ENCODE peak calls at places on chromosomes 7 and 10, in eight cellular contexts. E, P, T, I, M, U, G and N are unnamed samples.

GRCh38 chr7:78438433-78438832 is 639.9 kb downstream of the PHTF2 start:
- DNase-seq in E (no peak), P (no peak), T (no peak), I (no peak), M (no peak), U (no peak), G (no peak), N (no peak)

GRCh38 chr10:113947138-113948011 is 92.9 kb downstream of the NHLRC2 start:
- DNase-seq in E (no peak), P (no peak), T (no peak), I (no peak), M (peak), U (no peak), G (no peak), N (no peak)

GRCh38 chr7:23020742-23021401 is 6.9 kb upstream of the HYCC1 start:
- DNase-seq in E (peak), P (peak), T (no peak), I (peak), M (peak), U (peak), G (no peak), N (no peak)

GRCh38 chr7:143374556-143374955 is 6.6 kb upstream of the ZYX start:
- DNase-seq in E (no peak), P (no peak), T (no peak), I (no peak), M (no peak), U (no peak), G (peak), N (no peak)

GRCh38 chr7:95933618-95934017 is 161.3 kb downstream of the DYNC1I1 start:
- DNase-seq in E (no peak), P (no peak), T (no peak), I (no peak), M (no peak), U (no peak), G (no peak), N (no peak)

GRCh38 chr7:77265666-77266065 is 66.0 kb upstream of the FGL2 start:
- DNase-seq in E (no peak), P (no peak), T (no peak), I (no peak), M (no peak), U (no peak), G (no peak), N (no peak)

GRCh38 chr7:47635091-47636090 is 53.5 kb upstream of the TNS3 start:
- DNase-seq in E (no peak), P (peak), T (no peak), I (no peak), M (peak), U (peak), G (peak), N (no peak)

GRCh38 chr10:68625316-68625921 is 65.3 kb downstream of the TET1 start:
- DNase-seq in E (no peak), P (no peak), T (no peak), I (no peak), M (no peak), U (no peak), G (no peak), N (peak)

GRCh38 chr10:91349381-91349780 is 60.8 kb upstream of the HECTD2 start:
- DNase-seq in E (peak), P (no peak), T (no peak), I (no peak), M (peak), U (no peak), G (no peak), N (no peak)

GRCh38 chr10:132163278-132163765 is 23.4 kb upstream of the DPYSL4 start:
- DNase-seq in E (no peak), P (no peak), T (peak), I (no peak), M (no peak), U (peak), G (no peak), N (peak)

GRCh38 chr10:79162861-79163662 is 94.3 kb downstream of the ZMIZ1 start:
- DNase-seq in E (no peak), P (no peak), T (no peak), I (no peak), M (no peak), U (peak), G (no peak), N (no peak)

GRCh38 chr7:50119815-50120637 is 27.0 kb upstream of the ZPBP start:
- DNase-seq in E (no peak), P (no peak), T (no peak), I (no peak), M (no peak), U (no peak), G (no peak), N (peak)
- TF ChIP-seq CTCF in E (no peak), P (no peak), T (peak), I (no peak), M (no peak), U (no peak), G (no peak), N (no peak)

GRCh38 chr7:122303522-122303970 is 1.0 kb downstream of the FEZF1 start:
- DNase-seq in E (no peak), P (no peak), T (no peak), I (no peak), M (no peak), U (no peak), G (no peak), N (no peak)

GRCh38 chr7:122303971-122304603 is 463 bp downstream of the FEZF1 start:
- DNase-seq in E (no peak), P (no peak), T (no peak), I (no peak), M (no peak), U (no peak), G (peak), N (no peak)

GRCh38 chr7:122304996-122305421 is 459 bp upstream of the FEZF1 start:
- DNase-seq in E (no peak), P (no peak), T (no peak), I (no peak), M (peak), U (no peak), G (no peak), N (no peak)

GRCh38 chr7:122305475-122306319 is 1.1 kb upstream of the FEZF1 start:
- DNase-seq in E (no peak), P (no peak), T (no peak), I (no peak), M (no peak), U (no peak), G (peak), N (no peak)

GRCh38 chr7:122304604-122304975 is at the start of gene FEZF1:
- DNase-seq in E (no peak), P (no peak), T (no peak), I (no peak), M (no peak), U (no peak), G (no peak), N (no peak)
- TF ChIP-seq CTCF in E (no peak), P (no peak), T (no peak), I (no peak), M (no peak), U (no peak), G (no peak), N (no peak)

DNA sequence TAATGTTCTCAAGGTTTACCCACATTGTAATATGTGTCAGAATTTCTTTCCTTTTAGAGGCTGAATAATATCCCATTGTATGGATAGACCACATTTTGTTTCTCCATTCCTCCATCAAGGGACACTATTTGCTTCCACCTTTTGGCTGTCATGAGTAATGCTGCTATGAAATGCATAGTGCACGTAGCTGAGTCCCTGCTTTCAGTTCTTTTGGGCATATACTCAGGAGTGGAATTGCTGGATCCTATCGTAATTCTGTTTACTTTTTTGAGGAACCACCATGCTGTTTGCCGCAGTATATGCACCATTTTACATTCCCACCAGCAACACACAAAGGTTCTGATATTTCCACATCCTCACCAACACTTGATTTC is 60.0 kb downstream of the PRF1 start:
- DNase-seq in E (no peak), P (no peak), T (no peak), I (no peak), M (peak), U (no peak), G (no peak), N (no peak)
- TF ChIP-seq CTCF in E (peak), P (no peak), T (no peak), I (peak), M (peak), U (no peak), G (no peak), N (no peak)

GRCh38 chr7:39702133-39702532 is 78.8 kb downstream of the RALA start:
- DNase-seq in E (no peak), P (no peak), T (no peak), I (no peak), M (peak), U (peak), G (no peak), N (no peak)

GRCh38 chr7:39700932-39701331 is 77.6 kb downstream of the RALA start:
- DNase-seq in E (no peak), P (no peak), T (no peak), I (peak), M (no peak), U (no peak), G (no peak), N (no peak)

GRCh38 chr7:39697481-39697880 is 74.1 kb downstream of the RALA start:
- DNase-seq in E (no peak), P (no peak), T (no peak), I (no peak), M (no peak), U (no peak), G (no peak), N (no peak)

GRCh38 chr7:39700165-39700564 is 76.8 kb downstream of the RALA start:
- DNase-seq in E (no peak), P (no peak), T (no peak), I (no peak), M (no peak), U (no peak), G (no peak), N (no peak)

GRCh38 chr7:39703143-39703542 is 79.8 kb downstream of the RALA start:
- DNase-seq in E (no peak), P (no peak), T (no peak), I (no peak), M (no peak), U (no peak), G (no peak), N (no peak)
- TF ChIP-seq CTCF in E (no peak), P (no peak), T (peak), I (no peak), M (peak), U (no peak), G (no peak), N (no peak)

GRCh38 chr7:17939670-17940301 is 508 bp downstream of the SNX13 start:
- DNase-seq in E (no peak), P (no peak), T (peak), I (peak), M (peak), U (peak), G (peak), N (peak)

GRCh38 chr7:17941171-17941490 is 837 bp upstream of the SNX13 start:
- DNase-seq in E (no peak), P (no peak), T (no peak), I (no peak), M (peak), U (peak), G (no peak), N (no peak)

GRCh38 chr7:17942231-17942630 is 1.9 kb upstream of the SNX13 start:
- DNase-seq in E (no peak), P (no peak), T (no peak), I (no peak), M (no peak), U (no peak), G (no peak), N (no peak)

GRCh38 chr7:17939111-17939669 is 1.1 kb downstream of the SNX13 start:
- DNase-seq in E (no peak), P (no peak), T (no peak), I (no peak), M (peak), U (peak), G (no peak), N (no peak)

GRCh38 chr7:17940302-17941170 is at the start of gene SNX13:
- DNase-seq in E (peak), P (peak), T (peak), I (peak), M (peak), U (peak), G (peak), N (peak)
- TF ChIP-seq CTCF in E (peak), P (peak), T (peak), I (peak), M (no peak), U (peak), G (peak), N (peak)

DNA sequence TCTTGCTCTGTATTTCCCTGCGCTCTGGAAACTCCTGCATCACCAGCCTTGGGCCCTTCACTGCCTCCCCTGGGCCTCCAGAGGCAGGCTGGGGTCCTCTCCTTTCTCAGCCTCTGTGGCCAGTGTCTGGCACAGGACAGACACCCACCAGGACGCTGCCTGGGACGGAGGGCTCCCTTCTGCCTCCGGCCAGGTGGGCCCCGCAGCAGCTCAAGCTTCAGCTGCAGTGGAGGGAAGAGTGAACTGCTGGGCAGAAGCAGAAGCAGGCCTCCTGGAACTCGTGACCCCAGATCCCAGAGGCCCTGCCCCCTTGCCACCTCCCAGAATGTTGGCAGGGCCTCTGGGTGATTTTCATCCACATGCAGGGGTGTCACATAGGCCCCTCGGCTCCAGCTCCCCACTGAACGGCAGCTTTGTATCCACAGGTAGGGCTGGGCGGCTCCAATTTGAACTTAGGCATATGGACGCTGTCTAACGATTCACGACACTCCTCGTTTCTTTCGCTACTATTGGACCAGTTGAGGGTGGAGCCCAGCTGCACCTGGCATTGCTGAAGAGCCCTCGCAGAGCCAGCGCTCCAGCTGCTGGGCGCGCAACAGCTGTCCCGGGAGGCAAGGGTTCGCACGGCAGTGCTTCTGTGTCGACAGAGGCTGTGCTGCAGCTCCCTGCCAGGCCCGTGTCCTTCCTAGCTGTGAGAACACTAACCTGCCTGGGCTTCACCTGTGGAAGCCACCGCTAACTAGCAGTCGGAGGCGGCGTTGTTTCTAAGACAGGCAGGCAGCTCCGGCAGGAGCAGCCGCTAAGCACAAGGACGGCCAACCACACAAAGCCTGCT is 18.4 kb upstream of the GPR146 start:
- DNase-seq in E (no peak), P (no peak), T (no peak), I (no peak), M (no peak), U (no peak), G (peak), N (no peak)
- TF ChIP-seq CTCF in E (no peak), P (no peak), T (no peak), I (no peak), M (no peak), U (no peak), G (no peak), N (no peak)